ENCODE peak calls at places on chromosomes 7 and 10, in seven cellular contexts. S, J, L, R, P, Y and O are unnamed samples.

GRCh38 chr7:117277576-117277975 is 45.3 kb downstream of the WNT2 start:
- DNase-seq in R (no peak), J (no peak), P (no peak), L (no peak), Y (no peak), S (no peak), O (no peak)

GRCh38 chr7:155670521-155670920 is 26.1 kb downstream of the RBM33 start:
- DNase-seq in L (no peak), J (no peak), R (no peak), S (no peak), Y (no peak), P (no peak), O (no peak)

GRCh38 chr10:43263551-43264323 is 3.1 kb downstream of the RASGEF1A start:
- DNase-seq in P (no peak), L (no peak), Y (no peak), R (no peak), J (no peak), S (no peak), O (no peak)

GRCh38 chr7:7119668-7120208 is 62.6 kb upstream of the C1GALT1 start:
- DNase-seq in P (no peak), R (no peak), J (no peak), Y (no peak), L (no peak), S (no peak), O (no peak)

GRCh38 chr10:30007406-30007805 is 52.0 kb downstream of the JCAD start:
- DNase-seq in Y (no peak), L (no peak), R (no peak), J (no peak), P (no peak), S (no peak), O (no peak)

GRCh38 chr7:140673770-140674155 is 1.0 kb downstream of the ADCK2 start:
- DNase-seq in L (no peak), R (no peak), J (no peak), S (no peak), P (no peak), Y (no peak), O (no peak)

GRCh38 chr7:30214651-30215137 is 69.7 kb upstream of the ZNRF2 start:
- DNase-seq in L (no peak), P (no peak), R (no peak), Y (no peak), S (no peak), J (no peak), O (no peak)

GRCh38 chr7:35003679-35004278 is 33.5 kb downstream of the DPY19L1 start:
- DNase-seq in Y (no peak), L (no peak), R (no peak), P (no peak), J (peak; percentile 49), S (peak; percentile 65), O (no peak)

GRCh38 chr10:22568928-22569327 is 145.4 kb downstream of the PIP4K2A start:
- DNase-seq in S (no peak), J (no peak), R (no peak), L (no peak), P (no peak), Y (no peak), O (no peak)

GRCh38 chr10:130454543-130455000 is 318.4 kb downstream of the GLRX3 start:
- DNase-seq in L (no peak), P (no peak), R (no peak), Y (no peak), J (no peak), S (no peak), O (peak; percentile 7)

GRCh38 chr7:47375590-47375989 is 206.3 kb downstream of the TNS3 start:
- DNase-seq in L (no peak), P (no peak), Y (no peak), R (no peak), J (no peak), S (peak; percentile 20), O (no peak)

GRCh38 chr10:76352300-76352699 is 920.9 kb downstream of the LRMDA start:
- DNase-seq in S (peak; percentile 98), P (no peak), L (no peak), J (no peak), Y (no peak), R (no peak), O (no peak)

GRCh38 chr7:7869036-7869435 is 99.6 kb upstream of the GLCCI1 start:
- DNase-seq in J (no peak), L (no peak), P (no peak), R (no peak), S (no peak), Y (no peak), O (no peak)

GRCh38 chr10:12777840-12778585 is 223.5 kb downstream of the CCDC3 start:
- DNase-seq in R (no peak), L (no peak), P (no peak), J (no peak), Y (peak; percentile 70), S (no peak), O (no peak)

GRCh38 chr10:70510453-70510852 is 31.9 kb downstream of the PALD1 start:
- DNase-seq in S (no peak), L (no peak), P (no peak), R (no peak), Y (no peak), J (no peak), O (no peak)

GRCh38 chr7:87083865-87084519 is 24.5 kb upstream of the ELAPOR2 start:
- DNase-seq in Y (no peak), S (no peak), J (no peak), L (no peak), P (no peak), R (no peak), O (no peak)

GRCh38 chr10:45997557-45997956 is 25.3 kb downstream of the TIMM23 start:
- DNase-seq in R (no peak), L (no peak), Y (no peak), P (no peak), J (no peak), S (no peak), O (no peak)

GRCh38 chr7:110868458-110868857 is 222.5 kb upstream of the LRRN3 start:
- DNase-seq in J (peak; percentile 46), S (no peak), P (no peak), L (no peak), R (no peak), Y (no peak), O (no peak)

GRCh38 chr7:89773594-89773993 is 380.7 kb upstream of the STEAP1 start:
- DNase-seq in L (no peak), S (no peak), J (no peak), P (no peak), R (no peak), Y (no peak), O (no peak)

GRCh38 chr7:27164381-27165088 is 802 bp downstream of the HOXA9 start:
- DNase-seq in S (peak; percentile 51), P (no peak), R (no peak), J (no peak), L (no peak), Y (no peak), O (no peak)

GRCh38 chr10:113735913-113736312 is 15.6 kb upstream of the PLEKHS1 start:
- DNase-seq in L (no peak), J (peak; percentile 71), S (no peak), P (no peak), Y (no peak), R (no peak), O (no peak)

GRCh38 chr7:101589976-101590662 is 39.0 kb downstream of the MYL10 start:
- DNase-seq in Y (no peak), L (peak; percentile 9), S (no peak), R (no peak), J (no peak), P (no peak), O (no peak)

GRCh38 chr7:68573271-68574000 is 1024.8 kb upstream of the AUTS2 start:
- DNase-seq in S (no peak), J (no peak), R (no peak), Y (no peak), L (no peak), P (no peak), O (no peak)

GRCh38 chr7:129703751-129704150 is 92.2 kb downstream of the NRF1 start:
- DNase-seq in J (no peak), R (no peak), Y (no peak), S (no peak), L (no peak), P (no peak), O (no peak)

GRCh38 chr10:22911889-22912762 is 15.7 kb upstream of the ARMC3 start:
- DNase-seq in S (no peak), J (peak; percentile 90), L (no peak), Y (no peak), P (no peak), R (no peak), O (peak; percentile 78)

GRCh38 chr10:5089869-5090268 is 4.3 kb upstream of the AKR1C3 start:
- DNase-seq in R (no peak), J (no peak), L (no peak), S (peak; percentile 53), P (no peak), Y (no peak), O (no peak)

GRCh38 chr10:59687657-59688056 is 22.0 kb downstream of the SLC16A9 start:
- DNase-seq in P (no peak), L (no peak), J (no peak), R (no peak), S (no peak), Y (no peak), O (no peak)

GRCh38 chr7:22192778-22193177 is 164.2 kb downstream of the RAPGEF5 start:
- DNase-seq in L (no peak), Y (no peak), J (peak; percentile 53), R (no peak), P (no peak), S (no peak), O (no peak)

GRCh38 chr7:6306471-6306870 is 34.0 kb upstream of the CYTH3 start:
- DNase-seq in J (no peak), P (no peak), R (no peak), L (no peak), S (peak; percentile 76), Y (no peak), O (no peak)

GRCh38 chr10:62640386-62640785 is 164.1 kb upstream of the ADO start:
- DNase-seq in P (no peak), S (no peak), J (no peak), Y (no peak), R (no peak), L (no peak), O (no peak)

GRCh38 chr10:130401860-130402765 is 265.9 kb downstream of the GLRX3 start:
- DNase-seq in P (no peak), S (no peak), R (no peak), Y (no peak), J (no peak), L (no peak), O (no peak)

GRCh38 chr10:6738464-6738824 is 158.4 kb upstream of the PRKCQ start:
- DNase-seq in R (no peak), L (no peak), Y (no peak), P (no peak), S (no peak), J (no peak), O (no peak)

GRCh38 chr10:17190602-17191001 is 10.9 kb downstream of the TRDMT1 start:
- DNase-seq in P (no peak), J (no peak), Y (no peak), S (no peak), R (no peak), L (no peak), O (no peak)

GRCh38 chr10:873020-873419 is 58.5 kb downstream of the LARP4B start:
- DNase-seq in P (no peak), J (no peak), L (no peak), R (no peak), Y (no peak), S (no peak), O (no peak)

GRCh38 chr10:70162892-70163201 is 7.5 kb downstream of the SAR1A start:
- DNase-seq in L (peak; percentile 72), R (peak; percentile 58), Y (no peak), P (no peak), J (no peak), S (no peak), O (no peak)

GRCh38 chr10:100303724-100304319 is 17.3 kb upstream of the BLOC1S2 start:
- DNase-seq in J (peak; percentile 44), Y (no peak), R (no peak), S (peak; percentile 49), L (peak; percentile 60), P (no peak), O (no peak)

GRCh38 chr7:157787275-157787701 is 450.5 kb downstream of the DNAJB6 start:
- DNase-seq in S (no peak), J (no peak), P (no peak), L (no peak), Y (no peak), R (no peak), O (no peak)